ENCODE peak calls at places on chromosomes 2 and 18, in four cellular contexts. Q is foreskin fibroblast, Y is fibroblast of lung, T is GM23338. K is an unnamed sample.

GRCh38 chr2:71605173-71605641 is 151.8 kb downstream of the DYSF start:
- DNase-seq in Q (no peak), Y (no peak), T (no peak), K (peak; percentile 33)

GRCh38 chr2:179592167-179592936 is 269.1 kb downstream of the ZNF385B start:
- DNase-seq in Q (peak; percentile 55), Y (peak; percentile 83), T (no peak), K (no peak)

GRCh38 chr18:48129621-48130082 is 199.2 kb upstream of the SMAD2 start:
- DNase-seq in Q (no peak), Y (no peak), T (peak; percentile 34), K (peak; percentile 43)

GRCh38 chr2:185640588-185640987 is 98.0 kb upstream of the FSIP2 start:
- DNase-seq in Q (no peak), Y (no peak), T (no peak), K (no peak)

GRCh38 chr2:220181158-220181557 is 553.7 kb downstream of the SLC4A3 start:
- DNase-seq in Q (peak; percentile 44), Y (peak; percentile 51), T (no peak), K (no peak)

GRCh38 chr2:201500534-201500933 is 49.0 kb downstream of the STRADB start:
- DNase-seq in Q (peak; percentile 77), Y (peak; percentile 47), T (no peak), K (no peak)

GRCh38 chr2:45944075-45944474 is 292.6 kb downstream of the PRKCE start:
- DNase-seq in Q (peak; percentile 86), Y (peak; percentile 85), T (no peak), K (no peak)

GRCh38 chr2:220296174-220296573 is 668.7 kb downstream of the SLC4A3 start:
- DNase-seq in Q (peak; percentile 49), Y (peak; percentile 22), T (peak; percentile 27), K (no peak)

GRCh38 chr2:172964511-172964910 is 111.1 kb upstream of the MAP3K20 start:
- DNase-seq in Q (peak; percentile 71), Y (peak; percentile 33), T (no peak), K (no peak)

GRCh38 chr2:56478027-56478426 is 294.2 kb downstream of the CCDC85A start:
- DNase-seq in Q (no peak), Y (no peak), T (no peak), K (no peak)

GRCh38 chr2:182248362-182248761 is 178.5 kb downstream of the PDE1A start:
- DNase-seq in Q (no peak), Y (no peak), T (no peak), K (no peak)

GRCh38 chr2:69139778-69140177 is 126.8 kb downstream of the ANTXR1 start:
- DNase-seq in Q (peak; percentile 31), Y (no peak), T (no peak), K (no peak)

GRCh38 chr18:23528580-23529472 is 25.5 kb downstream of the RMC1 start:
- DNase-seq in Q (peak; percentile 75), Y (peak; percentile 38), T (no peak), K (no peak)

GRCh38 chr18:44627245-44627644 is 53.4 kb upstream of the SETBP1 start:
- DNase-seq in Q (peak; percentile 76), Y (peak; percentile 71), T (no peak), K (no peak)

GRCh38 chr2:127389778-127390435 is 2.1 kb upstream of the MAP3K2 start:
- DNase-seq in Q (no peak), Y (no peak), T (peak; percentile 41), K (no peak)

GRCh38 chr2:88003074-88003755 is 13.1 kb downstream of the RNU2-63P start:
- DNase-seq in Q (peak; percentile 20), Y (peak; percentile 20), T (peak; percentile 73), K (peak; percentile 82)

GRCh38 chr2:179991344-179991743 is 15.8 kb downstream of the CWC22 start:
- DNase-seq in Q (peak; percentile 47), Y (no peak), T (peak; percentile 65), K (no peak)

GRCh38 chr2:98308532-98308931 is 37.7 kb upstream of the CNGA3 start:
- DNase-seq in Q (peak; percentile 6), Y (no peak), T (no peak), K (no peak)
- TF ChIP-seq CTCF in Q (no peak), Y (no peak), T (no peak), K (no peak)

DNA sequence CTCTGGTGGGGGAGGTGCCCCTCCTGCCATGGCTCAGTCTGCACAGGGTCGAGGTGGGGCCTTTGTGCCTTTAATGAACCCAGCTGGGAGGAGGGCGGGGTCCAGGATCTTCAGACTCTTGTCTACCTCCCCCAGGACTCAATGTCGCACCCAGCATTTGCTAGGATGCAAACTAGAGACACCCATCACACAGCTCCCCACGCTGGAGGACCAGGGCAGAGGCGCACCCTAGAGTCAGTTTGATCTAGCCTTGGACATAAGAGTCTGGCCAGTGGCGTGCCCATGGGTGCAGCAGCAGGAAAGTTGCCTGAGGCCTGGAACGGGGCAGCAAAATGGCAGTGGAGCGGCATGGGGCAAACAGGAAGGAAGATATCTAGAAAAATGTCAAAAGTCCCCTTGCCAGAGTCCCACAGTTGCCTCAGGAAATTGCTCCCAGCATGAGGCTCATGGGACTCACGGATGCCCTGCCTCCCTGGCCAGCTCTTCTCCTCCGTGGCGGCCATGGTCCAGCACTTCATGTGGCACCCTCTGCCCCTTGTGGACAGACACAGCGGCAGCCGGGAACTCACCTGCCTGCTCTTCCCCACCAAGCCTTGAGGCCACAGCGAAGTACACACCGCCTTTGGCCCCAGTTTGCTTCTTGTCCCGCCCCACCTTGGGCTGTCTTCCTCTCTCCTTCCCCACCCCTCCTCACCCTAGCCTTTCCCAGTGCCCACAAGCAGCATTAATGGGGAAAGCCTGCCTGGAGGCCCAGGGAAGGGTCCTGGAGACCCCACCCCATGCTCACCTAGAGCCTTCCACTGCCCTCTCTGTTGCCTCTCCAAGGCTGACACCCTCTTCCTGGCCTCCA is 17.7 kb downstream of the SH2D6 start:
- DNase-seq in Q (no peak), Y (no peak), T (peak; percentile 70), K (no peak)
- TF ChIP-seq CTCF in Q (no peak), Y (no peak), T (peak; percentile 27), K (no peak)

DNA sequence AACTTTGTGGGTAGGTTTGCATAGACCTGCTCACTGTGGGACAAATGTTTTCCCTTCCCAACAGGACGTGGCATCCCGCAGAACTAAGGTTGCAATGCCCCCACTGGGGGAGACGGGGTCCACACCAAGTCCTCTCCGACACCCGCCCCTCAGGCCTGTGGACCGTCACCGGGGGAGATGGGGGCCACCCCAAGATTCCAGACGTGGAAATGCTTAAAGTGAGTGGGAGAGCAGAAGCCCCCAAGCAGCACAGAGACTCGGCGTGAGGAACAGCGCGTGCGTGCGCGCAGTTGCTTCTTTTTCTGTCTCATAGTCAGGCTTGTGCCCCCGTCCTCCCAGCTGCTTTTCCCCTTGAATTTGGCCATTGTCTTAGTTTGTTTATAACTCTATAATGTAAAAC is 826.3 kb upstream of the SALL3 start:
- DNase-seq in Q (no peak), Y (no peak), T (no peak), K (no peak)
- TF ChIP-seq CTCF in Q (no peak), Y (no peak), T (no peak), K (no peak)

GRCh38 chr2:10385501-10385900 is 62.6 kb downstream of the ODC1 start:
- DNase-seq in Q (peak; percentile 42), Y (peak; percentile 54), T (no peak), K (no peak)
- TF ChIP-seq CTCF in Q (no peak), Y (no peak), T (no peak), K (no peak)